ENCODE peak calls at places on chromosome 9, in eight cellular contexts. G is GM20000, L is dorsolateral prefrontal cortex, A is GM13976, B is Caco-2, O is esophagus squamous epithelium, N is GM12865, Q is coronary artery. S is an unnamed sample.

GRCh38 chr9:97366889-97367288 is 45.0 kb upstream of the TDRD7 start:
- DNase-seq in G (peak), L (no peak), A (no peak), B (no peak), O (no peak), N (peak), Q (no peak), S (no peak)

GRCh38 chr9:84174486-84174885 is 166.1 kb downstream of the SLC28A3 start:
- DNase-seq in G (no peak), L (no peak), A (no peak), B (no peak), O (no peak), N (no peak), Q (no peak), S (no peak)

GRCh38 chr9:37650873-37651768 is at the start of gene FRMPD1:
- DNase-seq in G (peak), L (peak), A (peak), B (peak), O (no peak), N (peak), Q (no peak), S (peak)

GRCh38 chr9:91282292-91282691 is 79.4 kb downstream of the AUH start:
- DNase-seq in G (no peak), L (no peak), A (no peak), B (no peak), O (no peak), N (no peak), Q (no peak), S (no peak)

GRCh38 chr9:18238752-18239151 is 235.2 kb upstream of the ADAMTSL1 start:
- DNase-seq in G (no peak), L (no peak), A (no peak), B (no peak), O (no peak), N (no peak), Q (no peak), S (no peak)

GRCh38 chr9:83965350-83966208 is 14.4 kb downstream of the HNRNPK start:
- DNase-seq in G (no peak), L (no peak), A (no peak), B (no peak), O (no peak), N (peak), Q (no peak), S (no peak)

GRCh38 chr9:129494113-129494789 is 126.7 kb downstream of the C9orf50 start:
- DNase-seq in G (peak), L (no peak), A (no peak), B (peak), O (no peak), N (no peak), Q (no peak), S (no peak)

GRCh38 chr9:97786341-97786740 is 66.7 kb upstream of the FOXE1 start:
- DNase-seq in G (no peak), L (no peak), A (no peak), B (peak), O (no peak), N (no peak), Q (no peak), S (no peak)

GRCh38 chr9:82675102-82675501 is 387.8 kb downstream of the RASEF start:
- DNase-seq in G (no peak), L (no peak), A (no peak), B (no peak), O (no peak), N (no peak), Q (no peak), S (no peak)
- TF ChIP-seq CTCF in G (no peak), L (no peak), A (no peak), B (no peak), O (no peak), N (no peak), Q (no peak), S (no peak)

GRCh38 chr9:120294003-120294402 is 286.0 kb downstream of the CDK5RAP2 start:
- DNase-seq in G (no peak), L (no peak), A (no peak), B (no peak), O (no peak), N (no peak), Q (no peak), S (no peak)

GRCh38 chr9:120303519-120303918 is 276.4 kb downstream of the CDK5RAP2 start:
- DNase-seq in G (no peak), L (no peak), A (no peak), B (no peak), O (no peak), N (no peak), Q (no peak), S (no peak)

DNA sequence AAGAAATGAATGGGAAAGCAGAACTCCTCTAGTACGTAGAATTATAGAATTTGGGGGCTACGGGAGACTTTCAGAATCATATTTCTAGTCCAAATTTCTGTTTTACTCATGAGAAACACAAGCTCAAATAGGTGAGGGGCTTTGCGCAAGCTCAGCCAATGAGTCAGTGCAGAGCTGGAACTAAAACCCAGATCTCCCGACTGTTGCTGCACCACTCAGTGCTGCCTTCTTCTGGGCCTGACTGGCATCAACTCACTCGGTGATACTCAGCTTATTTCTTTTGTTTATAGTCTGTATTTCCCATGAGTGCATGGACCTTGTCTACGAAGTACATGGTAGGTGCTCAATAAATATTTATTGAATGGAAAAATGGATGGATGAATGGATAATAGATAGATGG is 280.2 kb downstream of the CDK5RAP2 start:
- DNase-seq in G (no peak), L (no peak), A (no peak), B (no peak), O (no peak), N (no peak), Q (no peak), S (no peak)
- TF ChIP-seq CTCF in G (no peak), L (no peak), A (no peak), B (no peak), O (no peak), N (no peak), Q (no peak), S (no peak)

GRCh38 chr9:124284940-124285441 is 27.2 kb downstream of the NEK6 start:
- DNase-seq in G (no peak), L (peak), A (no peak), B (no peak), O (no peak), N (no peak), Q (peak), S (no peak)
- TF ChIP-seq CTCF in G (no peak), L (no peak), A (no peak), B (no peak), O (no peak), N (no peak), Q (no peak), S (no peak)

GRCh38 chr9:88011005-88011766 is 36.9 kb upstream of the CDK20 start:
- DNase-seq in G (no peak), L (no peak), A (no peak), B (peak), O (no peak), N (no peak), Q (no peak), S (no peak)
- TF ChIP-seq CTCF in G (no peak), L (no peak), A (no peak), B (no peak), O (no peak), N (no peak), Q (no peak), S (no peak)

DNA sequence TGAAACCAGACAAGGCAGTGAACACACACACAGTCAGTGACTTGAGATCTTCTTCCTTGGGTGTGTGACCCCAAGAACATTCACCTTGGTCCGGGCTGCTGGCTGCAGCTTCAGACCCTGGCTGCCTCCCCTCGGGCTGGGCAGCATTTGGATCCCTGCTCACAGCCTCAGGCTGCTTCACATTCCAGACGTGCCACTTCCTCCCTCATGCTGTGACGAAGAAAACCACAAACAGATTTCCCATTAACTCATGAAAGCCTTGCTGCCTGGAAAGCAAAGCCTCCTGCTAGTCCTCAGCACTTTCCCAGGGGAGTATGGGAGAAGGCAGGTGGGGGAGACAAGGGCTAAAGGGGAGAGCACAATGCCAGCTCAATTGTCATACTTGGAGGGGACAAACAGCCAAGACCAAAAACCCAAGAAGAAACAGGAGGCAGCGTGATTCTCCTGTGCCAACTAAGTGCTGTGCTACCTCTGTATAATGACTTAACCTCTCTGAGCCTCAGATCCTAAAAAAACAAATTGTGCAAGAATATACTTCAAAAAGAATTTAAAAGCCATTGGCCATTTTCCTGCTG is 594.6 kb upstream of the BRINP1 start:
- DNase-seq in G (no peak), L (no peak), A (no peak), B (peak), O (no peak), N (no peak), Q (no peak), S (no peak)
- TF ChIP-seq CTCF in G (no peak), L (no peak), A (no peak), B (no peak), O (no peak), N (no peak), Q (no peak), S (no peak)

DNA sequence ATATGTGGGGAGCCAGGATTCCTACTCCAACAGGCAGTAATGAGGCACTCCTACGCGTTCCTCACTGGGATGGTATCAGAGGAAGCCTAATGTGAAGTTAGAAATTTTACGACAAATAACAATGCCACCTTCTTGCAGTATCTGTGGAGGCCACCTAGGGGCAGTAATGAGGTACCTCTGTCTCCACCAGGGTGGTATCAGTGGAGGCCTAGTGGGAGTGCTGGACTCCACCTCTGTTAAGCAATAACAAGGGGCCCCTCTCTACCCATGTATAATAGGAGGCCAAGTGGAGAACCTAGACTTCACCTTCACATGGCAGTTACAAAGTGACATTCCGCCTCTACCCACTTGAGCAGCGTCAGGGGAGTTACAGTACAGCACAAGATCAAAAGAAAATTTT is 147.9 kb downstream of the PLPPR1 start:
- DNase-seq in G (no peak), L (no peak), A (no peak), B (no peak), O (no peak), N (peak), Q (no peak), S (no peak)
- TF ChIP-seq CTCF in G (no peak), L (no peak), A (no peak), B (peak), O (no peak), N (peak), Q (no peak), S (no peak)

S was measured in GM10248.